ENCODE peak calls at places on chromosome 13, in five cellular contexts. I is GM23248, G is neural progenitor cell, Y is adipocyte, C is neuronal stem cell. Q is an unnamed sample.

GRCh38 chr13:52711277-52711676 is 28.3 kb downstream of the CNMD start:
- DNase-seq in I (no peak), G (peak), Y (no peak), C (peak), Q (no peak)

GRCh38 chr13:46278474-46278873 is 66.7 kb downstream of the LRRC63 start:
- DNase-seq in I (no peak), G (peak), Y (no peak), C (no peak), Q (peak)

GRCh38 chr13:103388839-103389238 is 322.6 kb upstream of the SLC10A2 start:
- DNase-seq in I (no peak), G (no peak), Y (no peak), C (no peak), Q (no peak)

GRCh38 chr13:112103971-112104872 is 37.3 kb downstream of the SOX1 start:
- DNase-seq in I (no peak), G (peak), Y (no peak), C (peak), Q (no peak)

GRCh38 chr13:42600943-42601342 is 27.0 kb downstream of the TNFSF11 start:
- DNase-seq in I (peak), G (no peak), Y (no peak), C (no peak), Q (no peak)

GRCh38 chr13:44397766-44398223 is 24.2 kb downstream of the SERP2 start:
- DNase-seq in I (no peak), G (peak), Y (no peak), C (no peak), Q (no peak)

GRCh38 chr13:20136781-20137703 is 23.8 kb downstream of the GJA3 start:
- DNase-seq in I (peak), G (peak), Y (no peak), C (no peak), Q (no peak)

GRCh38 chr13:112947796-112948195 is 21.2 kb upstream of the MCF2L start:
- DNase-seq in I (no peak), G (no peak), Y (no peak), C (no peak), Q (no peak)

GRCh38 chr13:101398191-101398590 is 18.1 kb downstream of the NALCN start:
- DNase-seq in I (peak), G (no peak), Y (peak), C (no peak), Q (no peak)

GRCh38 chr13:40777166-40777956 is 6.4 kb upstream of the MRPS31 start:
- DNase-seq in I (peak), G (peak), Y (peak), C (peak), Q (peak)
- H3K4me3 ChIP-seq in I (peak), G (peak), Y (peak), C (peak), Q (no peak)

GRCh38 chr13:49443327-49443688 is 556 bp downstream of the CAB39L start:
- DNase-seq in I (peak), G (peak), Y (peak), C (peak), Q (no peak)

GRCh38 chr13:49444517-49445395 is 682 bp downstream of the SETDB2 start:
- DNase-seq in I (peak), G (peak), Y (peak), C (peak), Q (peak)

GRCh38 chr13:49448753-49449152 is 4.7 kb downstream of the SETDB2 start:
- DNase-seq in I (no peak), G (no peak), Y (no peak), C (no peak), Q (no peak)

GRCh38 chr13:49443689-49444516 is at the start of the genes CAB39L and SETDB2:
- DNase-seq in I (peak), G (peak), Y (peak), C (peak), Q (peak)

GRCh38 chr13:49446473-49446872 is 2.4 kb downstream of the SETDB2 start:
- DNase-seq in I (no peak), G (no peak), Y (no peak), C (no peak), Q (no peak)
- H3K9ac ChIP-seq in I (no peak), G (no peak), Y (no peak), C (no peak), Q (no peak)

DNA sequence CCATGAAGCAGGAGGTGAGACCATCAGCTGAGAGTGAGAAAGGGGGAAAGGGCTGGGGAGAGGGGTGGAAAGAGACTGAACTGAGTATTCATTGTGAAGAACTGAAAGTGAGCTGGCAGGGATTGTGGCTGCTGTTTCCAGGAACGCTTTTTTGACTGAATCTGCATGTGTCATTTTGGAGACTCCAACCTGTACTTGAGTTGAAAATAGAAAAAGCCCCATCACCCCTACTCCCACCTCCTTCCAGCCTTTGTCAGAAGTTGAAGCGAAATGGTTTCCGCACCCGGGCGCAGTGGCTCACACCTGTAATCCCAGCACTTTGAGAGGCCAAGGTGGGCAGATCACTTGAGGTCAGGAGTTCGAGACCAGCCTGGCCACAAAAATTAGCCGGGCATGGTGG is 128.0 kb upstream of the GPR12 start:
- DNase-seq in I (no peak), G (no peak), Y (no peak), C (no peak), Q (no peak)
- H3K4me3 ChIP-seq in I (no peak), G (no peak), Y (no peak), C (no peak), Q (no peak)

DNA sequence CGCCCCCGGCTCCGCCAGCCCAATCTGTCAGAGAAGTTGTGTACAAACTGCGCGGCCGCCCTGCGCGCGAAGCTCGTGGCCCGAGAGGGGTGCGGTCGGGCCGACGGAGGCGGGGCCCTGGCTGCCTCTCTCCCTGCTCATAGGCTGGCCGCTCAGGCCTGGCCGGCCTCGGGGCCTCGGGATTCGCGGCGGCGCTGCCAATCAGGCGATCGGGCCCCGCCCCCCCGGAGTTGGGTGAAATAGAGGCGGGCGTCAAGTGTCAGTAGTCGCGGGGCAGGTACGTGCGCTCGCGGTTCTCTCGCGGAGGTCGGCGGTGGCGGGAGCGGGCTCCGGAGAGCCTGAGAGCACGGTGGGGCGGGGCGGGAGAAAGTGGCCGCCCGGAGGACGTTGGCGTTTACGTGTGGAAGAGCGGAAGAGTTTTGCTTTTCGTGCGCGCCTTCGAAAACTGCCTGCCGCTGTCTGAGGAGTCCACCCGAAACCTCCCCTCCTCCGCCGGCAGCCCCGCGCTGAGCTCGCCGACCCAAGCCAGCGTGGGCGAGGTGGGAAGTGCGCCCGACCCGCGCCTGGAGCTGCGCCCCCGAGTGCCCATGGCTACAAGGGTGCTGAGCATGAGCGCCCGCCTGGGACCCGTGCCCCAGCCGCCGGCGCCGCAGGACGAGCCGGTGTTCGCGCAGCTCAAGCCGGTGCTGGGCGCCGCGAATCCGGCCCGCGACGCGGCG is at the start of gene KLF5:
- DNase-seq in I (peak), G (peak), Y (peak), C (peak), Q (peak)
- H3K9ac ChIP-seq in I (peak), G (no peak), Y (peak), C (peak), Q (peak)

DNA sequence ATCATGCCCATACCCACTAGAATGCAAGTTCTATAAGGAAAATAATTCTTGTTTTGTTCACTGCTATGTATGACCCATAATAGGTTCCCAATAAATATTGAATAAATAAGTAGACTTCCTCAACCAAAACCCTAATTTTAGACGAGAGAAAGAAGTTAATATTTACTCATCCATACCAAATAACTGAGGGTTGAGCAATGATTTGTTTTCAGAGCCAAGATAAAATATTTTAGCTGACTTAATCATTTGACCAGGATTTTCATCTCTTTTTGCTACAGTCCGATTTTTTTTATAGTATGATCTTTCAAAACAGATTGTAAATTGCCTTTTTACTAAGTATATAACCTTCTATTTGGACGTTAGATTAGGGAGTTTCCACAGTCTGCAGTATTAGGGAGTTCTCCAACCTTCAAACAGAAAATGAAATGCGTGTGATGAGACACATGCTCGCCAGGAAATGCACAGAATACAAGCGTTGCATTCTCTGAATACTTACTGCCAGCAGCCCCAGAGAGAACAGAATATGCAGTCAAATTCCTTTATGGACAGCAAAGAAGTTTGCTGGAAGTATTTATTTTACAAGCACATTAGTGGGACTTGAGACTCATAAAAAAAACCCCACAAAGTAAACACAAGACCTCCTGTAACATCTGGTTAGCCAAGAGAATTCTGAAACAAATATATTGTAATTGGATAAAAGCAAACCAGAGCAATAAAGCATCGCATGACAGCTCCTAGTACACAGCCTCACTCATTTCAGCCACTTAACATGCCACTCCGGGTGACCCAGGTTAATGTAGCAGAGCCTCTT is 230.0 kb downstream of the MYO16 start:
- DNase-seq in I (peak), G (no peak), Y (peak), C (no peak), Q (no peak)
- H3K4me3 ChIP-seq in I (peak), G (no peak), Y (peak), C (no peak), Q (no peak)

DNA sequence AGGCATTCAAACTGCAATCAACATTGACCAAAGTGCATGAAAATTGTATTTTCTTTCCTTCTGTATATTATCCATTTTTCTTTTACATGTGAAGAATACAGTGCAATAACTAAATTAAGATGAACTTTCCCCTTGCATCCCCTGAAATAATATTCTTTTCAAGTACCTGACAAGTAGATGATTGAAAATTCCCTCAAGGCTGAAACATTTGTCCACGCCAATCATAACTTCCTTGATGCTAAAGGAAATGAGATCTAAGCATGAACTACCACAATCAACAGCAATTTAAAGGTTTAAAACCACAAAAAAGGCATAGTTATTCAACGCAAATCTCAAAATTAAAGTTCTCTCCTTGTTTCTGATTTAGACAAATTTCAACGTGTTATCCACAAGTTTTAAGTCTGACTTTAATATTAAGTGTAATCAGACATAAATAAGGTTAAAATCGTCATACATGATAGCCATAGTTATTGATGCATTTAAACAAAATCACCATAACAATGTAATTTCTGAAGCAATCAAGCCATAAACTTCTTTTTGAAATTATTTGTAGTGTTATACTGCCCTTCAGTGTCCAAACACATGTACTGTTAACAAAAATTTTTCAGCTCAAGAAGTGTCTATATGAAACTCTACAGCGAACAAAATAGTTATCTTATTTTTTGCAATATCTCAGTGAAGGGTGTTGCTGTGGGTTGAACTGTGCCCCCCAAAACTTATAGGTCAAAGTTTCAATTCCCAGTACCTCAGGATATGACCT is 169.5 kb downstream of the DCLK1 start:
- DNase-seq in I (peak), G (no peak), Y (peak), C (no peak), Q (no peak)
- H3K9ac ChIP-seq in I (no peak), G (no peak), Y (peak), C (no peak), Q (no peak)

GRCh38 chr13:94329754-94330551 is 149.5 kb downstream of the DCT start:
- DNase-seq in I (peak), G (no peak), Y (peak), C (no peak), Q (no peak)
- H3K4me3 ChIP-seq in I (no peak), G (no peak), Y (peak), C (no peak), Q (no peak)

Q was measured in DND-41.